ENCODE peak calls at places on chromosomes 13 and 19, in ten cellular contexts. Q, O, Z, P, A, G, X, E, M and J are unnamed samples. For H3K9me3, the result is how much of the 10 kb centered on the place peaks cover.

GRCh38 chr19:342801-343421 is 1.7 kb downstream of the MIER2 start:
- DNase-seq in Q (no peak), O (peak), Z (no peak), P (no peak), A (peak), G (no peak), X (peak), E (peak), M (peak), J (peak)

GRCh38 chr19:648904-649733 is 9.4 kb downstream of the FGF22 start:
- DNase-seq in Q (no peak), O (no peak), Z (no peak), P (no peak), A (no peak), G (no peak), X (no peak), E (no peak), M (no peak), J (no peak)

GRCh38 chr13:30731658-30732390 is 3.5 kb upstream of the ALOX5AP start:
- DNase-seq in Q (no peak), O (no peak), Z (no peak), P (no peak), A (no peak), G (no peak), X (no peak), E (no peak), M (peak), J (no peak)

GRCh38 chr13:113905018-113905417 is 41.1 kb upstream of the GAS6 start:
- DNase-seq in Q (no peak), O (no peak), Z (no peak), P (no peak), A (no peak), G (no peak), X (no peak), E (no peak), M (no peak), J (no peak)

GRCh38 chr19:57338798-57339378 is 12.2 kb upstream of the ZNF304 start:
- DNase-seq in Q (no peak), O (peak), Z (no peak), P (no peak), A (peak), G (no peak), X (peak), E (peak), M (no peak), J (peak)

GRCh38 chr19:14475251-14476073 is at the start of gene PTGER1:
- DNase-seq in Q (peak), O (no peak), Z (no peak), P (peak), A (no peak), G (no peak), X (peak), E (peak), M (no peak), J (peak)

GRCh38 chr19:44553478-44554171 is 24.1 kb upstream of the CEACAM20 start:
- DNase-seq in Q (no peak), O (no peak), Z (no peak), P (no peak), A (no peak), G (no peak), X (no peak), E (peak), M (no peak), J (peak)

GRCh38 chr13:58721273-58721672 is 1089.7 kb downstream of the PCDH17 start:
- DNase-seq in Q (no peak), O (no peak), Z (no peak), P (no peak), A (no peak), G (no peak), X (no peak), E (no peak), M (no peak), J (no peak)

GRCh38 chr19:44846455-44847143 is 502 bp downstream of the NECTIN2 start:
- DNase-seq in Q (peak), O (peak), Z (peak), P (peak), A (peak), G (no peak), X (peak), E (peak), M (peak), J (peak)

GRCh38 chr13:39102981-39103490 is 64.8 kb downstream of the NHLRC3 start:
- DNase-seq in Q (no peak), O (no peak), Z (no peak), P (no peak), A (no peak), G (no peak), X (no peak), E (no peak), M (no peak), J (no peak)

GRCh38 chr19:53872762-53873161 is 5.1 kb downstream of the MYADM start:
- DNase-seq in Q (no peak), O (no peak), Z (no peak), P (no peak), A (no peak), G (no peak), X (no peak), E (no peak), M (no peak), J (no peak)

GRCh38 chr13:36829753-36830152 is 10.7 kb downstream of the RFXAP start:
- DNase-seq in Q (no peak), O (no peak), Z (no peak), P (no peak), A (no peak), G (no peak), X (no peak), E (no peak), M (no peak), J (no peak)

GRCh38 chr13:49784886-49785570 is 7.5 kb downstream of the KPNA3 start:
- DNase-seq in Q (no peak), O (no peak), Z (no peak), P (no peak), A (no peak), G (no peak), X (peak), E (peak), M (no peak), J (no peak)

GRCh38 chr13:59890064-59890463 is 273.7 kb downstream of the DIAPH3 start:
- DNase-seq in Q (peak), O (no peak), Z (no peak), P (no peak), A (no peak), G (no peak), X (peak), E (peak), M (no peak), J (no peak)

GRCh38 chr13:45918597-45918996 is 67.0 kb upstream of the SIAH3 start:
- DNase-seq in Q (no peak), O (no peak), Z (no peak), P (no peak), A (no peak), G (no peak), X (no peak), E (no peak), M (no peak), J (no peak)

GRCh38 chr13:75704194-75704941 is 68.2 kb downstream of the LMO7 start:
- DNase-seq in Q (no peak), O (no peak), Z (no peak), P (no peak), A (no peak), G (no peak), X (peak), E (peak), M (no peak), J (peak)

GRCh38 chr19:15934332-15935078 is at the start of gene CYP4F11:
- DNase-seq in Q (no peak), O (peak), Z (no peak), P (no peak), A (peak), G (peak), X (no peak), E (no peak), M (peak), J (peak)

GRCh38 chr19:35226748-35227147 is 1.8 kb downstream of the FAM187B start:
- DNase-seq in Q (no peak), O (no peak), Z (no peak), P (no peak), A (no peak), G (no peak), X (no peak), E (peak), M (no peak), J (no peak)

GRCh38 chr13:73325351-73326214 is 266.8 kb downstream of the KLF5 start:
- DNase-seq in Q (peak), O (no peak), Z (peak), P (no peak), A (no peak), G (no peak), X (no peak), E (no peak), M (no peak), J (no peak)

GRCh38 chr13:50228527-50228926 is 213.3 kb downstream of the KCNRG start:
- DNase-seq in Q (no peak), O (no peak), Z (no peak), P (no peak), A (no peak), G (no peak), X (no peak), E (no peak), M (no peak), J (no peak)

GRCh38 chr19:343451-343931 is 1.1 kb downstream of the MIER2 start:
- DNase-seq in Q (no peak), O (no peak), Z (no peak), P (no peak), A (no peak), G (no peak), X (no peak), E (peak), M (no peak), J (no peak)

GRCh38 chr13:50015750-50016149 is 506 bp downstream of the KCNRG start:
- DNase-seq in Q (no peak), O (no peak), Z (no peak), P (no peak), A (no peak), G (no peak), X (no peak), E (no peak), M (no peak), J (no peak)

GRCh38 chr19:33801411-33801810 is 4.7 kb downstream of the KCTD15 start:
- DNase-seq in Q (no peak), O (no peak), Z (no peak), P (no peak), A (no peak), G (no peak), X (no peak), E (no peak), M (no peak), J (no peak)

GRCh38 chr19:40705362-40705651 is 11.4 kb downstream of the COQ8B start:
- DNase-seq in Q (no peak), O (peak), Z (no peak), P (no peak), A (peak), G (no peak), X (no peak), E (no peak), M (peak), J (no peak)

GRCh38 chr19:42407085-42407815 is 17.2 kb upstream of the CNFN start:
- DNase-seq in Q (no peak), O (no peak), Z (no peak), P (no peak), A (no peak), G (no peak), X (no peak), E (no peak), M (no peak), J (no peak)

GRCh38 chr13:21638319-21639282 is 32.3 kb upstream of the FGF9 start:
- DNase-seq in Q (peak), O (no peak), Z (no peak), P (no peak), A (no peak), G (no peak), X (peak), E (peak), M (no peak), J (no peak)

GRCh38 chr19:54123682-54124081 is 8.1 kb downstream of the PRPF31 start:
- DNase-seq in Q (no peak), O (no peak), Z (no peak), P (no peak), A (no peak), G (no peak), X (no peak), E (no peak), M (no peak), J (no peak)

GRCh38 chr19:2554856-2555255 is 78.9 kb downstream of the GADD45B start:
- DNase-seq in Q (no peak), O (no peak), Z (no peak), P (no peak), A (no peak), G (no peak), X (no peak), E (peak), M (no peak), J (no peak)

GRCh38 chr13:40115456-40115855 is 460.0 kb downstream of the COG6 start:
- DNase-seq in Q (no peak), O (no peak), Z (no peak), P (no peak), A (no peak), G (no peak), X (no peak), E (peak), M (no peak), J (no peak)

GRCh38 chr13:67935655-67936054 is 705.5 kb upstream of the PCDH9 start:
- DNase-seq in Q (no peak), O (no peak), Z (no peak), P (no peak), A (no peak), G (no peak), X (no peak), E (no peak), M (no peak), J (no peak)

GRCh38 chr13:46909037-46909436 is 12.2 kb upstream of the HTR2A start:
- DNase-seq in Q (no peak), O (no peak), Z (no peak), P (no peak), A (no peak), G (no peak), X (no peak), E (peak), M (no peak), J (peak)

GRCh38 chr19:32498641-32499200 is 82.3 kb upstream of the PDCD5 start:
- DNase-seq in Q (no peak), O (no peak), Z (no peak), P (no peak), A (no peak), G (no peak), X (no peak), E (no peak), M (no peak), J (no peak)

GRCh38 chr19:48500830-48501445 is 10.7 kb downstream of the LMTK3 start:
- DNase-seq in Q (no peak), O (no peak), Z (no peak), P (no peak), A (no peak), G (no peak), X (no peak), E (no peak), M (no peak), J (no peak)

GRCh38 chr13:30726192-30726591 is 9.2 kb upstream of the ALOX5AP start:
- DNase-seq in Q (no peak), O (no peak), Z (no peak), P (no peak), A (no peak), G (no peak), X (no peak), E (peak), M (no peak), J (no peak)

GRCh38 chr19:16355293-16356043 is 30.8 kb downstream of the KLF2 start:
- DNase-seq in Q (peak), O (no peak), Z (no peak), P (no peak), A (peak), G (no peak), X (no peak), E (peak), M (no peak), J (no peak)

GRCh38 chr13:50396001-50396400 is 380.8 kb downstream of the KCNRG start:
- DNase-seq in Q (no peak), O (no peak), Z (no peak), P (no peak), A (no peak), G (no peak), X (no peak), E (no peak), M (no peak), J (no peak)

GRCh38 chr19:44741841-44742352 is 6.6 kb upstream of the BCL3 start:
- DNase-seq in Q (peak), O (peak), Z (peak), P (peak), A (peak), G (peak), X (peak), E (peak), M (peak), J (peak)

GRCh38 chr13:40452038-40452666 is 214.3 kb downstream of the FOXO1 start:
- DNase-seq in Q (no peak), O (no peak), Z (no peak), P (no peak), A (no peak), G (no peak), X (no peak), E (no peak), M (no peak), J (no peak)

GRCh38 chr19:50248826-50249225 is 45.4 kb downstream of the MYH14 start:
- DNase-seq in Q (no peak), O (no peak), Z (no peak), P (no peak), A (no peak), G (no peak), X (no peak), E (no peak), M (no peak), J (no peak)

GRCh38 chr19:50239916-50240585 is 36.6 kb downstream of the MYH14 start:
- DNase-seq in Q (no peak), O (no peak), Z (no peak), P (no peak), A (no peak), G (no peak), X (no peak), E (no peak), M (no peak), J (no peak)

GRCh38 chr19:50242586-50242985 is 39.2 kb downstream of the MYH14 start:
- DNase-seq in Q (no peak), O (no peak), Z (no peak), P (no peak), A (no peak), G (no peak), X (no peak), E (peak), M (no peak), J (no peak)

GRCh38 chr19:50248413-50248812 is 45.0 kb downstream of the MYH14 start:
- DNase-seq in Q (no peak), O (no peak), Z (no peak), P (no peak), A (no peak), G (no peak), X (no peak), E (no peak), M (no peak), J (no peak)

DNA sequence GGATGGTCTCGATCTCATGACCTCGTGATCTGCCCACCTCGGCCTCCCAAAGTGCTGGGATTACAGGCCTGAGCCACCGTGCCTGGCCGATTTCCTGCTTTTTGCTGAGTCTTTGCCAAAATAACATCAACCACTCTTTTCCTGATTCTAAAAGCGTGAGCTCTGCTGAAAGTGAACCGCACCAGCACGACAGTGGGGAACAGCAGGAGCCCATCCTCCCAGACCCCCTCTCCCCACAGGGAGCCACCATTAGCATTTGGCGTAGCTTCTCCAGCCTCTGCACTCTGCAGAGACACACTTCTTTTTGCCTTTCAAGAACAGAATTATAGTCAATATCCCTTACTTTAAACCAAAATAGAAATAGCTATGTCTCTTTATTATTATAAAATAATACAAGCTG is 41.3 kb downstream of the MYH14 start:
- DNase-seq in Q (no peak), O (no peak), Z (no peak), P (no peak), A (no peak), G (no peak), X (no peak), E (no peak), M (no peak), J (no peak)
- H3K4me3 ChIP-seq in Q (no peak), O (no peak), Z (no peak), P (no peak), A (no peak), G (no peak), X (no peak), E (no peak), M (no peak), J (no peak)

GRCh38 chr13:98226520-98226919 is 49.5 kb upstream of the RNF113B start:
- DNase-seq in Q (no peak), O (no peak), Z (no peak), P (no peak), A (no peak), G (no peak), X (no peak), E (no peak), M (no peak), J (no peak)

GRCh38 chr13:98223741-98224140 is 46.7 kb upstream of the RNF113B start:
- DNase-seq in Q (no peak), O (no peak), Z (no peak), P (no peak), A (no peak), G (no peak), X (no peak), E (no peak), M (no peak), J (no peak)

GRCh38 chr13:98222816-98223215 is 45.7 kb upstream of the RNF113B start:
- DNase-seq in Q (no peak), O (no peak), Z (no peak), P (no peak), A (no peak), G (no peak), X (no peak), E (no peak), M (no peak), J (no peak)

GRCh38 chr13:98224557-98224956 is 47.5 kb upstream of the RNF113B start:
- DNase-seq in Q (no peak), O (no peak), Z (no peak), P (no peak), A (no peak), G (no peak), X (no peak), E (no peak), M (no peak), J (no peak)

DNA sequence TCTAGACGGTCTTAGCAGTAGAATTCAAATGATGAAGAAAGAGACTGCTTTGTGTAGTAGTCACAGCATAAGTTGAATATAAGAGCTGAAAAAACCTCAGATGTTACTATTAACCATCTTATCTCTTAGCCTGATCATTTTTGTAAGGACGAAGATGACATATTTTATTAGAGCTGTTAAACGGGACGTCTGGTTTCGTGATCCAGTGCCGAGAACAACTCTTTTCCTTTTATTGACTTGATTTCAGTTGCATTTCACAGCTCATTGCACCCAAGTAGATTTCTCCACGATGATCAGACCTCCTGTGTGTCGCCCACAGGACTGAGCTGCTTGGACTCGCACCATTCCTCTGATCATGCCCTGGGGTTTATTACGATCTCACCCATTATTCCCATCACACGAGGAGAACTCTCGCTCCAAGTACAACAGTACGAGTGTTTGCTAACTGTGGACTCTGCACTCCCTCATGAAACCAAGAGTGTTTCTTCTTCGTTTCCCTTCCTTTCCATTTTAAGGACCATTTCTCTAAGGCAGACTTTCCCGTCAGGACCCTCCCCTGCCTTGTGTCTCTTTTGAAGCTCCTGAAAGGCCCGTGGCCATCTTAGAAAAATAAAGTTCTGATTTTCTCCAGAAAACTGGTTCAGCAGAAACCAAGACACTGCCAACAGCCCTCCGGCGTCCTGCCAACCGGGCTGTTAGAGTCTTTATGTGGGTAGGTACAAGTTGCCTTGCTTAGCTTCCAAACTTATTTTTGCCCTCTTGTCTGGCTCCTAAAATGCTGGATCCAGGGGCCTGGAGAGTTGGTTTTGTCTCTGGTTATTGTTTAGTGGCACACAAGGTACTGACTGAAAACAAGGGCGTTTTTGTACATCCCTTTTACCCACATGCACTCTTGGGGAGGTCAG is 48.2 kb upstream of the RNF113B start:
- DNase-seq in Q (no peak), O (no peak), Z (no peak), P (no peak), A (no peak), G (no peak), X (no peak), E (no peak), M (no peak), J (no peak)
- H3K9me3 ChIP-seq in Q (under half), O (under half), Z (under half), P (under half), A (under half), G (under half), X (under half), E (under half), M (under half), J (under half)

DNA sequence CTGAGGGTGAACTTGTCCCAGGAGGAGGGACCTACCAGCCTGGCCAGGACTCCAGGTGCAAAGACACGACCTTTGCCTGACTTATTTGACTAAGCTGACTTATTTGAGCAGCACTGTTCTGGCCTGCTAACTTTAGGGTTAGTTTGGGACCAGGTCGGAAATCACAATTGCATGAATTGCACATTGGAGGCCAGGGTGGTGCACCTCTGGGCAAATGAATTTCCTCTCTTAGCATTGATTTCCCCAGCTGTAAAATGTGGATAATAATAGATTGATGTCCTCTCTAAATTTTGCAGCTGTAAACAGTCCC is 1.4 kb upstream of the BST2 start:
- DNase-seq in Q (no peak), O (no peak), Z (no peak), P (no peak), A (no peak), G (no peak), X (no peak), E (no peak), M (no peak), J (no peak)
- H3K4me3 ChIP-seq in Q (no peak), O (peak), Z (peak), P (no peak), A (peak), G (peak), X (no peak), E (no peak), M (peak), J (peak)

GRCh38 chr13:27126877-27127276 is 44.7 kb downstream of the USP12 start:
- DNase-seq in Q (no peak), O (no peak), Z (no peak), P (no peak), A (no peak), G (no peak), X (no peak), E (no peak), M (no peak), J (no peak)
- H3K9me3 ChIP-seq in Q (under half), O (under half), Z (under half), P (under half), A (under half), G (under half), X (under half), E (under half), M (under half), J (under half)